ENCODE peak calls at places on chromosomes 11 and 22, in eight cellular contexts. L, G, H, C, D, E, M and N are unnamed samples.

GRCh38 chr11:36372101-36372767 is 76.1 kb downstream of the PRR5L start:
- DNase-seq in L (peak), G (no peak), H (no peak), C (no peak), D (no peak), E (no peak), M (no peak), N (no peak)

GRCh38 chr22:46866591-46866990 is 104.1 kb downstream of the TBC1D22A start:
- DNase-seq in L (peak), G (no peak), H (no peak), C (no peak), D (no peak), E (no peak), M (no peak), N (no peak)

GRCh38 chr22:30196141-30196866 is 50.3 kb downstream of the LIF start:
- DNase-seq in L (peak), G (no peak), H (no peak), C (peak), D (no peak), E (peak), M (peak), N (no peak)

GRCh38 chr11:83008581-83008923 is 63.1 kb downstream of the RAB30 start:
- DNase-seq in L (peak), G (no peak), H (no peak), C (no peak), D (no peak), E (no peak), M (no peak), N (no peak)

GRCh38 chr11:94998285-94998684 is 24.8 kb downstream of the KDM4D start:
- DNase-seq in L (no peak), G (no peak), H (no peak), C (no peak), D (no peak), E (no peak), M (no peak), N (no peak)

GRCh38 chr11:72773291-72773690 is 20.6 kb downstream of the STARD10 start:
- DNase-seq in L (peak), G (no peak), H (no peak), C (no peak), D (no peak), E (no peak), M (no peak), N (peak)

GRCh38 chr11:69497221-69497787 is 15.8 kb downstream of the LINC01488 start:
- DNase-seq in L (peak), G (no peak), H (no peak), C (no peak), D (no peak), E (no peak), M (peak), N (peak)

GRCh38 chr11:16804104-16804947 is 65.9 kb downstream of the C11orf58 start:
- DNase-seq in L (no peak), G (no peak), H (no peak), C (no peak), D (no peak), E (no peak), M (no peak), N (no peak)

GRCh38 chr11:104928831-104929230 is 30.6 kb upstream of the CASP12 start:
- DNase-seq in L (no peak), G (no peak), H (no peak), C (no peak), D (no peak), E (no peak), M (no peak), N (no peak)

GRCh38 chr11:12944889-12945288 is 64.2 kb upstream of the RASSF10 start:
- DNase-seq in L (no peak), G (no peak), H (no peak), C (no peak), D (no peak), E (no peak), M (no peak), N (no peak)

GRCh38 chr11:35803115-35803514 is 140.5 kb downstream of the TRIM44 start:
- DNase-seq in L (no peak), G (no peak), H (no peak), C (no peak), D (no peak), E (peak), M (no peak), N (no peak)

GRCh38 chr22:36753120-36753802 is 22.7 kb downstream of the IFT27 start:
- DNase-seq in L (peak), G (no peak), H (no peak), C (no peak), D (no peak), E (no peak), M (no peak), N (peak)

GRCh38 chr11:119029340-119030028 is 1.2 kb downstream of the SLC37A4 start:
- DNase-seq in L (no peak), G (peak), H (no peak), C (no peak), D (peak), E (no peak), M (no peak), N (peak)

GRCh38 chr11:14577835-14578529 is 57.8 kb upstream of the PSMA1 start:
- DNase-seq in L (no peak), G (no peak), H (no peak), C (no peak), D (no peak), E (no peak), M (no peak), N (no peak)

GRCh38 chr11:122601131-122602125 is 54.1 kb upstream of the UBASH3B start:
- DNase-seq in L (peak), G (no peak), H (no peak), C (no peak), D (no peak), E (no peak), M (peak), N (no peak)

GRCh38 chr11:61609000-61609969 is 28.4 kb upstream of the SYT7 start:
- DNase-seq in L (no peak), G (no peak), H (no peak), C (no peak), D (no peak), E (no peak), M (no peak), N (no peak)

GRCh38 chr11:119472856-119473222 is 49.9 kb upstream of the THY1 start:
- DNase-seq in L (no peak), G (no peak), H (no peak), C (no peak), D (no peak), E (no peak), M (no peak), N (no peak)

GRCh38 chr11:86497310-86497709 is 122.6 kb downstream of the CCDC81 start:
- DNase-seq in L (peak), G (no peak), H (no peak), C (no peak), D (no peak), E (no peak), M (no peak), N (no peak)

GRCh38 chr22:49882519-49883293 is 29.1 kb downstream of the ZBED4 start:
- DNase-seq in L (no peak), G (no peak), H (no peak), C (no peak), D (no peak), E (no peak), M (no peak), N (peak)

GRCh38 chr11:76783901-76784813 is 1.0 kb downstream of the TSKU start:
- DNase-seq in L (peak), G (peak), H (no peak), C (no peak), D (no peak), E (no peak), M (no peak), N (peak)

GRCh38 chr22:26648011-26648497 is 9.3 kb upstream of the MIAT start:
- DNase-seq in L (no peak), G (no peak), H (no peak), C (peak), D (peak), E (peak), M (no peak), N (no peak)

GRCh38 chr22:30425616-30426394 is at the start of gene MTFP1:
- DNase-seq in L (peak), G (peak), H (peak), C (peak), D (peak), E (no peak), M (peak), N (peak)

GRCh38 chr11:27410301-27410700 is 47.3 kb upstream of the CCDC34 start:
- DNase-seq in L (no peak), G (no peak), H (no peak), C (no peak), D (no peak), E (no peak), M (no peak), N (no peak)

GRCh38 chr11:877565-877964 is 33.0 kb downstream of the CHID1 start:
- DNase-seq in L (no peak), G (no peak), H (no peak), C (no peak), D (no peak), E (no peak), M (no peak), N (no peak)

GRCh38 chr11:96254087-96254486 is 88.9 kb downstream of the MAML2 start:
- DNase-seq in L (no peak), G (no peak), H (no peak), C (no peak), D (no peak), E (no peak), M (no peak), N (no peak)

GRCh38 chr22:42261266-42261665 is 9.2 kb downstream of the TCF20 start:
- DNase-seq in L (no peak), G (no peak), H (no peak), C (no peak), D (no peak), E (no peak), M (no peak), N (no peak)

GRCh38 chr11:77418155-77418980 is 55.5 kb downstream of the PAK1 start:
- DNase-seq in L (no peak), G (no peak), H (no peak), C (no peak), D (no peak), E (no peak), M (no peak), N (no peak)

GRCh38 chr11:34308049-34308692 is 49.6 kb downstream of the ABTB2 start:
- DNase-seq in L (peak), G (no peak), H (no peak), C (no peak), D (no peak), E (no peak), M (no peak), N (no peak)

GRCh38 chr11:134628426-134628825 is 216.4 kb upstream of the B3GAT1 start:
- DNase-seq in L (no peak), G (no peak), H (no peak), C (no peak), D (no peak), E (no peak), M (no peak), N (no peak)

GRCh38 chr22:38923463-38924196 is 33.8 kb upstream of the APOBEC3A start:
- DNase-seq in L (peak), G (peak), H (no peak), C (no peak), D (no peak), E (peak), M (peak), N (no peak)

GRCh38 chr11:116492600-116492999 is 280.2 kb downstream of the BUD13 start:
- DNase-seq in L (no peak), G (no peak), H (no peak), C (no peak), D (no peak), E (no peak), M (no peak), N (no peak)

GRCh38 chr11:59668188-59668949 is 468 bp downstream of the PATL1 start:
- DNase-seq in L (peak), G (no peak), H (peak), C (peak), D (no peak), E (no peak), M (peak), N (no peak)

GRCh38 chr22:46303347-46303965 is 6.8 kb downstream of the GTSE1 start:
- DNase-seq in L (peak), G (no peak), H (no peak), C (no peak), D (no peak), E (no peak), M (no peak), N (no peak)

GRCh38 chr22:21015051-21016006 is at the start of gene P2RX6:
- DNase-seq in L (no peak), G (no peak), H (no peak), C (peak), D (no peak), E (no peak), M (no peak), N (no peak)